ENCODE peak calls at places on chromosomes 11 and 22, in eight cellular contexts. One of them, this sample, is unnamed.

GRCh38 chr22:44752285-44753188 is at the start of gene ARHGAP8:
- DNase-seq in adipocyte: no peak
- DNase-seq in A549: peak; percentile 27
- DNase-seq in glutamatergic neuron: no peak
- DNase-seq in pons: no peak
- DNase-seq in NCI-H2081: peak; percentile 49
- DNase-seq in nephron progenitor cell: peak; percentile 42
- DNase-seq in NCI-H226: no peak
- DNase-seq in this sample: no peak

GRCh38 chr11:10371926-10372641 is 67.2 kb downstream of the ADM start:
- DNase-seq in adipocyte: peak; percentile 52
- DNase-seq in A549: no peak
- DNase-seq in glutamatergic neuron: no peak
- DNase-seq in pons: no peak
- DNase-seq in NCI-H2081: no peak
- DNase-seq in nephron progenitor cell: no peak
- DNase-seq in NCI-H226: no peak
- DNase-seq in this sample: no peak

GRCh38 chr11:15929371-15929801 is 427.0 kb downstream of the SOX6 start:
- DNase-seq in adipocyte: no peak
- DNase-seq in A549: no peak
- DNase-seq in glutamatergic neuron: no peak
- DNase-seq in pons: no peak
- DNase-seq in NCI-H2081: no peak
- DNase-seq in nephron progenitor cell: no peak
- DNase-seq in NCI-H226: no peak
- DNase-seq in this sample: no peak

GRCh38 chr11:86802146-86802545 is 1.8 kb downstream of the PRSS23 start:
- DNase-seq in adipocyte: no peak
- DNase-seq in A549: no peak
- DNase-seq in glutamatergic neuron: no peak
- DNase-seq in pons: no peak
- DNase-seq in NCI-H2081: no peak
- DNase-seq in nephron progenitor cell: no peak
- DNase-seq in NCI-H226: no peak
- DNase-seq in this sample: no peak

GRCh38 chr11:94725071-94725470 is 43.1 kb upstream of the AMOTL1 start:
- DNase-seq in adipocyte: no peak
- DNase-seq in A549: no peak
- DNase-seq in glutamatergic neuron: no peak
- DNase-seq in pons: no peak
- DNase-seq in NCI-H2081: no peak
- DNase-seq in nephron progenitor cell: no peak
- DNase-seq in NCI-H226: no peak
- DNase-seq in this sample: no peak

GRCh38 chr11:5923789-5924188 is 18.3 kb upstream of the OR56A3 start:
- DNase-seq in adipocyte: no peak
- DNase-seq in A549: no peak
- DNase-seq in glutamatergic neuron: no peak
- DNase-seq in pons: no peak
- DNase-seq in NCI-H2081: no peak
- DNase-seq in nephron progenitor cell: no peak
- DNase-seq in NCI-H226: no peak
- DNase-seq in this sample: no peak

GRCh38 chr11:13343931-13344717 is 66.5 kb downstream of the BMAL1 start:
- DNase-seq in adipocyte: peak; percentile 88
- DNase-seq in A549: peak; percentile 74
- DNase-seq in glutamatergic neuron: peak; percentile 73
- DNase-seq in pons: peak; percentile 69
- DNase-seq in NCI-H2081: peak; percentile 71
- DNase-seq in nephron progenitor cell: peak; percentile 77
- DNase-seq in NCI-H226: peak; percentile 52
- DNase-seq in this sample: peak; percentile 57

GRCh38 chr22:37880668-37881440 is 25.2 kb upstream of the MICALL1 start:
- DNase-seq in adipocyte: peak; percentile 82
- DNase-seq in A549: no peak
- DNase-seq in glutamatergic neuron: no peak
- DNase-seq in pons: peak; percentile 84
- DNase-seq in NCI-H2081: no peak
- DNase-seq in nephron progenitor cell: no peak
- DNase-seq in NCI-H226: no peak
- DNase-seq in this sample: no peak

GRCh38 chr11:1749787-1750351 is 526 bp downstream of the IFITM10 start:
- DNase-seq in adipocyte: peak; percentile 81
- DNase-seq in A549: peak; percentile 42
- DNase-seq in glutamatergic neuron: no peak
- DNase-seq in pons: no peak
- DNase-seq in NCI-H2081: no peak
- DNase-seq in nephron progenitor cell: no peak
- DNase-seq in NCI-H226: peak; percentile 37
- DNase-seq in this sample: no peak

This sample was measured in NCI-H2227 treated with DMSO at 0.1 percent for 48 hours.